ENCODE peak calls at places on chromosomes 16 and 17, in ten cellular contexts. Q, V, J, Y, P, N, O, Z, C and G are unnamed samples.

GRCh38 chr17:13311301-13311700 is 290.4 kb downstream of the HS3ST3A1 start:
- DNase-seq in Z (no peak), V (no peak), J (no peak), C (no peak), Q (no peak), P (no peak), O (no peak), N (no peak), Y (peak; percentile 17), G (no peak)

GRCh38 chr17:50056217-50056960 is 479 bp downstream of the ITGA3 start:
- DNase-seq in V (no peak), Q (peak; percentile 68), Z (peak; percentile 52), P (peak; percentile 88), C (peak; percentile 78), O (peak; percentile 44), J (no peak), N (peak; percentile 80), Y (no peak), G (no peak)

GRCh38 chr16:9260665-9261064 is 169.2 kb downstream of the HAPSTR1 start:
- DNase-seq in P (peak; percentile 21), V (no peak), Z (no peak), N (no peak), Y (no peak), J (no peak), C (peak; percentile 64), O (no peak), Q (no peak), G (no peak)

GRCh38 chr17:5416886-5417285 is 2.6 kb downstream of the NUP88 start:
- DNase-seq in C (peak; percentile 33), Z (no peak), N (no peak), Y (no peak), J (no peak), O (no peak), V (no peak), Q (no peak), P (no peak), G (no peak)

GRCh38 chr17:28763137-28763799 is 19.5 kb downstream of the TRAF4 start:
- DNase-seq in C (no peak), V (no peak), Z (no peak), Q (no peak), Y (no peak), P (no peak), O (no peak), N (no peak), J (no peak), G (no peak)

GRCh38 chr17:65407017-65407416 is 154.4 kb downstream of the AXIN2 start:
- DNase-seq in O (no peak), V (no peak), N (no peak), Y (peak; percentile 14), Q (no peak), C (no peak), P (no peak), J (no peak), Z (no peak), G (no peak)

GRCh38 chr17:32621612-32622312 is 135.0 kb downstream of the CDK5R1 start:
- DNase-seq in N (no peak), Q (no peak), P (no peak), Y (no peak), C (no peak), V (no peak), O (no peak), J (peak; percentile 7), Z (no peak), G (peak; percentile 54)

GRCh38 chr17:41972571-41973411 is 6.2 kb downstream of the CNP start:
- DNase-seq in N (no peak), V (no peak), Q (peak; percentile 45), C (no peak), Y (no peak), O (peak; percentile 17), P (peak; percentile 51), J (no peak), Z (no peak), G (no peak)

GRCh38 chr17:47611372-47612350 is 38.1 kb upstream of the KPNB1 start:
- DNase-seq in J (no peak), C (no peak), P (no peak), Z (no peak), N (no peak), Y (no peak), V (no peak), O (peak; percentile 14), Q (no peak), G (no peak)

GRCh38 chr17:73643846-73644144 is 450 bp downstream of the SDK2 start:
- DNase-seq in C (no peak), V (no peak), N (no peak), Y (no peak), Q (no peak), P (no peak), O (no peak), Z (no peak), J (no peak), G (no peak)